ENCODE peak calls at places on chromosomes 13 and 19, in six cellular contexts. W is fibroblast of mammary gland, A is hepatocyte, R is osteocyte, P is dorsolateral prefrontal cortex, J is uterus. U is an unnamed sample.

GRCh38 chr13:105333416-105333815 is 1202.0 kb downstream of the EFNB2 start:
- DNase-seq in W (no peak), A (no peak), R (no peak), P (no peak), J (no peak), U (no peak)

GRCh38 chr13:57136093-57136492 is 4.6 kb upstream of the PRR20A start:
- DNase-seq in W (no peak), A (no peak), R (no peak), P (no peak), J (no peak), U (no peak)

GRCh38 chr13:43140985-43141384 is 117.6 kb downstream of the DNAJC15 start:
- DNase-seq in W (no peak), A (no peak), R (no peak), P (no peak), J (no peak), U (no peak)

GRCh38 chr19:19627716-19628498 is at the start of gene LPAR2:
- DNase-seq in W (no peak), A (peak), R (no peak), P (no peak), J (no peak), U (peak)

GRCh38 chr13:88919970-88920628 is 1248.9 kb downstream of the SLITRK5 start:
- DNase-seq in W (no peak), A (no peak), R (no peak), P (no peak), J (no peak), U (no peak)

GRCh38 chr13:36862002-36862706 is 43.1 kb downstream of the RFXAP start:
- DNase-seq in W (no peak), A (no peak), R (no peak), P (no peak), J (no peak), U (no peak)

GRCh38 chr13:48236528-48237353 is 3.7 kb downstream of the ITM2B start:
- DNase-seq in W (peak), A (no peak), R (no peak), P (no peak), J (no peak), U (no peak)

GRCh38 chr13:41386206-41386605 is 71.1 kb upstream of the RGCC start:
- DNase-seq in W (no peak), A (no peak), R (no peak), P (no peak), J (no peak), U (no peak)

GRCh38 chr13:102487330-102487729 is 85.5 kb upstream of the FGF14 start:
- DNase-seq in W (peak), A (no peak), R (no peak), P (peak), J (no peak), U (no peak)

GRCh38 chr13:66994097-66994496 is 236.0 kb downstream of the PCDH9 start:
- DNase-seq in W (peak), A (peak), R (peak), P (peak), J (no peak), U (peak)

GRCh38 chr13:24130134-24130792 is 30.3 kb upstream of the SPATA13 start:
- DNase-seq in W (no peak), A (no peak), R (no peak), P (no peak), J (no peak), U (no peak)

GRCh38 chr13:60448907-60449510 is 52.0 kb downstream of the TDRD3 start:
- DNase-seq in W (peak), A (peak), R (no peak), P (no peak), J (no peak), U (no peak)

GRCh38 chr13:61685683-61686013 is 270.0 kb upstream of the PCDH20 start:
- DNase-seq in W (no peak), A (peak), R (no peak), P (no peak), J (no peak), U (no peak)
- TF ChIP-seq CTCF in W (no peak), A (peak), R (peak), P (peak), J (no peak), U (no peak)

DNA sequence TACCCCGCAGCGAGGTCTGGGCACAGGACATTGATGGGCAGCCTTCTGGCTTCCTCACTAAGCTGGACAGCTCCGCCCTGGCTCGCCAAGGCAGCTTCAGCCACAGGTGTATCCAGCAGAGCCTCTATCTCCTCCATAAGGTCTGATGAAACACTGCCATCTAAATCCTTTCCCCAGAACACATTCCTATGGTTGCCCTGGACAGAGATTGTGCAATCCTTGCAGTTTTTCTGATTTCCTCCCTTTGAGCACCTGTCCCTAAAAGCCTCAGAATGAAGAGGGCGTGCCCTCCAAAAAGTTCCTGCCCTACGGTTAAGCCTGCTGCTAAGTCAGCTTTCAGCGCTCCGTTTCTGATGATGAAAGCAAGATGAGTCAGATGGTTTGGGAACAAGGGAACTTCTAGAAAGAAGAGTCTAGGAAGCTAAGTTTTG is 21.0 kb downstream of the CLEC4M start:
- DNase-seq in W (peak), A (peak), R (no peak), P (no peak), J (no peak), U (no peak)
- TF ChIP-seq CTCF in W (no peak), A (no peak), R (no peak), P (no peak), J (no peak), U (no peak)

DNA sequence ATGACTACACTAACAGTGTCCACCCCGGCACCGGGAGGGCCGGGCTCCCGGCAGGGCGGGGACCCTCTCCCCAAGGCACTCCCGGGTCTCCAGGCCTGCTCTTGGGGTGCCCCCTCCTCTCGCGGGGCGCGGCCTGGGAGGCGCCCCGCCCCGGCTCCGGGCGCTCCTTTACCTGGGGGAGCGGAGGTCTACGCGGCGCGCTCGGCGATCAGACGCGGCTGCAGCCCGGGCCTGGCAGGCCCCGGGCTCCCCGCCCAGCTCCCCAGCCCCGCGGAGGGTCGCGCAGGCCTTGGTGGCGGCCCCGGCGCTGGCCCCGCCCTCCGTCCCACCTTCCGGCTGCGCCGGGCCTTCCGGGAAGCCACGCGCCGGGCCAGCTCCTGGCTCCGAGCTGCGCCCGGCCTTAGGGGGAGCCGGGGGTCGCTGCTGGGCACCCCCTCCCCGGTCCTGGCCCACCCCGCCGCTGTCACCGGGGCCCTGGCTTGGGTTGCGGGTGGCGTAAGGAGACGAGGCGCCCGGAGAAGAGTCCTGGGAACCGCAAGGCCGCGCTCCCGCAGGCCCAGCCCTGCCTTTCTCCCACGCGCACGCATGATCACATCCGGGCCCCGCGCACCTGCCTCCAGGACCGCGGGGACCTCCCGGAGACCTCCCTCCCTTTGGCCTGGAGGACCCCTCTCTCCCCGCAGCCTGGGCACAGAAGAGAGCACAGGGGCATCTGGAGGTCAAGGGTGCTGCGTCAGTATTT is at the start of gene C19orf12:
- DNase-seq in W (peak), A (peak), R (no peak), P (peak), J (peak), U (peak)
- TF ChIP-seq CTCF in W (no peak), A (no peak), R (no peak), P (no peak), J (no peak), U (peak)

DNA sequence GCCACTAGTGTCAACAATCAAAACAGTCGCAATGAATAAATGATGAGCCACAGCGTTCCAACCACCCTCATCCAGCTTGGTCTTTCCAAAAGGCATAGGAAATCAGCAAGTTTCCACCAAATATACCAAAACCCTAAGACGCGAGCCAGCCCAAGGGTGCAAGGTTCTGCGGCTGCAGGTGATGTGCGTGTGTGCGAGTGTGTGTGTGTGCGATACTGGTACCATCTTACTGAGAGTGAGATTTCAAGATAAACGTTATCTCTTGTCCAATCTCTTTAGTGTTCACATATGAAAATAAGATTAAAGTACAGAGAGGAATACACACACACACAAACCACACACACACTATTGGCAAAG is 895 bp upstream of the TRPC4 start:
- DNase-seq in W (no peak), A (no peak), R (no peak), P (no peak), J (no peak), U (no peak)
- TF ChIP-seq CTCF in W (no peak), A (no peak), R (no peak), P (no peak), J (no peak), U (no peak)

DNA sequence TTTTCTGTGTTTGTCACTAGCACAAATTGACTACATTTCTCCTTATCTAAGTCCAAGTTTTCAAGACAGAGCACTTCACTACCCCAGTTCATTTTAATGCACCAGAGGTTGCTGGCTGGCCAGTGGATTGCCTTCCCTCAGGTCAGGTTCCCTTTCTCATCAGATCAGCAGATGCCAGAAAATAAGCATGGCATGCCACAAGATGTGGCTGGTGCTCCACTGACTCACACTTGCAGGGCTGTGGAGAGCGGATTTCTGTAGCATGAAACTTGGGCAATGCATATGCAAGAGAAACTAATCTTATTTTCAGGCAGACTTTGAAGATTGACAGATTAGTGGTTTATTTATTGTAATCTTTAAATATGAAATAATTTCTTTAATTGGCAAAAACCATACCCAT is 79.5 kb downstream of the RUBCNL start:
- DNase-seq in W (peak), A (no peak), R (no peak), P (no peak), J (no peak), U (no peak)
- TF ChIP-seq CTCF in W (no peak), A (no peak), R (no peak), P (no peak), J (no peak), U (no peak)

GRCh38 chr13:99600318-99600717 is 99.0 kb downstream of the TM9SF2 start:
- DNase-seq in W (no peak), A (no peak), R (no peak), P (no peak), J (no peak), U (no peak)
- TF ChIP-seq CTCF in W (peak), A (peak), R (peak), P (no peak), J (no peak), U (no peak)